ENCODE peak calls at places on chromosomes 4 and X, in eight cellular contexts. One of them, this sample, is unnamed.

GRCh38 chrX:122087353-122087752 is 1039.9 kb downstream of the GLUD2 start:
- DNase-seq in breast epithelium: no peak
- DNase-seq in cerebellar cortex: no peak
- DNase-seq in Right ventricle myocardium superior: no peak
- DNase-seq in kidney tubule cell: no peak
- DNase-seq in ascending aorta: no peak
- DNase-seq in endothelial cell: no peak
- DNase-seq in stimulated activated CD4-positive, alpha-beta T cell treated with anti-CD3 and anti-CD28 coated beads, Interleukin-2, amount 100 ng/mL, for 24 hours: no peak
- DNase-seq in this sample: no peak

GRCh38 chr4:123250843-123251242 is 145.8 kb upstream of the SPRY1 start:
- DNase-seq in breast epithelium: peak; percentile 38
- DNase-seq in cerebellar cortex: no peak
- DNase-seq in Right ventricle myocardium superior: peak; percentile 53
- DNase-seq in kidney tubule cell: no peak
- DNase-seq in ascending aorta: no peak
- DNase-seq in endothelial cell: no peak
- DNase-seq in stimulated activated CD4-positive, alpha-beta T cell treated with anti-CD3 and anti-CD28 coated beads, Interleukin-2, amount 100 ng/mL, for 24 hours: no peak
- DNase-seq in this sample: no peak

GRCh38 chr4:24533364-24533763 is 51.0 kb downstream of the DHX15 start:
- DNase-seq in breast epithelium: no peak
- DNase-seq in cerebellar cortex: no peak
- DNase-seq in Right ventricle myocardium superior: no peak
- DNase-seq in kidney tubule cell: no peak
- DNase-seq in ascending aorta: no peak
- DNase-seq in endothelial cell: no peak
- DNase-seq in stimulated activated CD4-positive, alpha-beta T cell treated with anti-CD3 and anti-CD28 coated beads, Interleukin-2, amount 100 ng/mL, for 24 hours: no peak
- DNase-seq in this sample: no peak

GRCh38 chr4:56863441-56864129 is 42.1 kb upstream of the SPINK2 start:
- DNase-seq in breast epithelium: no peak
- DNase-seq in cerebellar cortex: no peak
- DNase-seq in Right ventricle myocardium superior: no peak
- DNase-seq in kidney tubule cell: peak; percentile 22
- DNase-seq in ascending aorta: no peak
- DNase-seq in endothelial cell: no peak
- DNase-seq in stimulated activated CD4-positive, alpha-beta T cell treated with anti-CD3 and anti-CD28 coated beads, Interleukin-2, amount 100 ng/mL, for 24 hours: no peak
- DNase-seq in this sample: no peak

GRCh38 chrX:48786341-48786800 is at the start of gene GATA1:
- DNase-seq in breast epithelium: no peak
- DNase-seq in cerebellar cortex: no peak
- DNase-seq in Right ventricle myocardium superior: no peak
- DNase-seq in kidney tubule cell: no peak
- DNase-seq in ascending aorta: no peak
- DNase-seq in endothelial cell: no peak
- DNase-seq in stimulated activated CD4-positive, alpha-beta T cell treated with anti-CD3 and anti-CD28 coated beads, Interleukin-2, amount 100 ng/mL, for 24 hours: no peak
- DNase-seq in this sample: no peak

GRCh38 chr4:56118845-56119244 is 170.1 kb downstream of the CEP135 start:
- DNase-seq in breast epithelium: no peak
- DNase-seq in cerebellar cortex: no peak
- DNase-seq in Right ventricle myocardium superior: no peak
- DNase-seq in kidney tubule cell: no peak
- DNase-seq in ascending aorta: no peak
- DNase-seq in endothelial cell: no peak
- DNase-seq in stimulated activated CD4-positive, alpha-beta T cell treated with anti-CD3 and anti-CD28 coated beads, Interleukin-2, amount 100 ng/mL, for 24 hours: no peak
- DNase-seq in this sample: no peak

GRCh38 chr4:175998782-175999181 is 66.9 kb upstream of the WDR17 start:
- DNase-seq in breast epithelium: no peak
- DNase-seq in cerebellar cortex: no peak
- DNase-seq in Right ventricle myocardium superior: no peak
- DNase-seq in kidney tubule cell: peak; percentile 27
- DNase-seq in ascending aorta: no peak
- DNase-seq in endothelial cell: no peak
- DNase-seq in stimulated activated CD4-positive, alpha-beta T cell treated with anti-CD3 and anti-CD28 coated beads, Interleukin-2, amount 100 ng/mL, for 24 hours: no peak
- DNase-seq in this sample: no peak

GRCh38 chr4:23733476-23733875 is 156.4 kb downstream of the PPARGC1A start:
- DNase-seq in breast epithelium: no peak
- DNase-seq in cerebellar cortex: no peak
- DNase-seq in Right ventricle myocardium superior: no peak
- DNase-seq in kidney tubule cell: peak; percentile 76
- DNase-seq in ascending aorta: no peak
- DNase-seq in endothelial cell: no peak
- DNase-seq in stimulated activated CD4-positive, alpha-beta T cell treated with anti-CD3 and anti-CD28 coated beads, Interleukin-2, amount 100 ng/mL, for 24 hours: no peak
- DNase-seq in this sample: no peak

GRCh38 chr4:164706675-164707074 is 47.3 kb upstream of the SMIM31 start:
- DNase-seq in breast epithelium: no peak
- DNase-seq in cerebellar cortex: no peak
- DNase-seq in Right ventricle myocardium superior: no peak
- DNase-seq in kidney tubule cell: no peak
- DNase-seq in ascending aorta: no peak
- DNase-seq in endothelial cell: no peak
- DNase-seq in stimulated activated CD4-positive, alpha-beta T cell treated with anti-CD3 and anti-CD28 coated beads, Interleukin-2, amount 100 ng/mL, for 24 hours: no peak
- DNase-seq in this sample: no peak

GRCh38 chr4:85952982-85953650 is 406.7 kb downstream of the MAPK10 start:
- DNase-seq in breast epithelium: no peak
- DNase-seq in cerebellar cortex: no peak
- DNase-seq in Right ventricle myocardium superior: no peak
- DNase-seq in kidney tubule cell: no peak
- DNase-seq in ascending aorta: no peak
- DNase-seq in endothelial cell: no peak
- DNase-seq in stimulated activated CD4-positive, alpha-beta T cell treated with anti-CD3 and anti-CD28 coated beads, Interleukin-2, amount 100 ng/mL, for 24 hours: no peak
- DNase-seq in this sample: no peak

GRCh38 chrX:126165721-126166401 is at the start of gene DCAF12L2:
- DNase-seq in breast epithelium: no peak
- DNase-seq in cerebellar cortex: peak; percentile 0
- DNase-seq in Right ventricle myocardium superior: peak; percentile 39
- DNase-seq in kidney tubule cell: peak; percentile 6
- DNase-seq in ascending aorta: no peak
- DNase-seq in endothelial cell: peak; percentile 15
- DNase-seq in stimulated activated CD4-positive, alpha-beta T cell treated with anti-CD3 and anti-CD28 coated beads, Interleukin-2, amount 100 ng/mL, for 24 hours: no peak
- DNase-seq in this sample: no peak

GRCh38 chr4:2259541-2260267 is 2.2 kb downstream of the MXD4 start:
- DNase-seq in breast epithelium: no peak
- DNase-seq in cerebellar cortex: no peak
- DNase-seq in Right ventricle myocardium superior: peak; percentile 33
- DNase-seq in kidney tubule cell: no peak
- DNase-seq in ascending aorta: peak; percentile 60
- DNase-seq in endothelial cell: no peak
- DNase-seq in stimulated activated CD4-positive, alpha-beta T cell treated with anti-CD3 and anti-CD28 coated beads, Interleukin-2, amount 100 ng/mL, for 24 hours: no peak
- DNase-seq in this sample: no peak

GRCh38 chrX:1093112-1093511 is 119.3 kb downstream of the CRLF2 start:
- DNase-seq in breast epithelium: no peak
- DNase-seq in cerebellar cortex: no peak
- DNase-seq in Right ventricle myocardium superior: no peak
- DNase-seq in kidney tubule cell: no peak
- DNase-seq in ascending aorta: no peak
- DNase-seq in endothelial cell: no peak
- DNase-seq in stimulated activated CD4-positive, alpha-beta T cell treated with anti-CD3 and anti-CD28 coated beads, Interleukin-2, amount 100 ng/mL, for 24 hours: peak; percentile 42
- DNase-seq in this sample: no peak

This sample was measured in effector CD8-positive, alpha-beta T cell.